ENCODE peak calls at places on chromosomes 1 and 21, in five cellular contexts. One of them, this sample, is unnamed.

GRCh38 chr1:112625696-112626095 is 6.1 kb downstream of the CAPZA1 start:
- DNase-seq in stimulated activated CD4-positive, alpha-beta T cell treated with anti-CD3 and anti-CD28 coated beads, Interleukin-15, amount 100 ng/mL, for 1 hour: no peak
- DNase-seq in progenitor cell of endocrine pancreas: no peak
- DNase-seq in LoVo: no peak
- DNase-seq in DMS153: no peak
- DNase-seq in this sample: no peak

GRCh38 chr1:156060937-156061636 is at the start of gene RAB25:
- DNase-seq in stimulated activated CD4-positive, alpha-beta T cell treated with anti-CD3 and anti-CD28 coated beads, Interleukin-15, amount 100 ng/mL, for 1 hour: no peak
- DNase-seq in progenitor cell of endocrine pancreas: peak; percentile 61
- DNase-seq in LoVo: peak; percentile 88
- DNase-seq in DMS153: peak; percentile 92
- DNase-seq in this sample: no peak

GRCh38 chr1:230270185-230270939 is 155.8 kb downstream of the PGBD5 start:
- DNase-seq in stimulated activated CD4-positive, alpha-beta T cell treated with anti-CD3 and anti-CD28 coated beads, Interleukin-15, amount 100 ng/mL, for 1 hour: no peak
- DNase-seq in progenitor cell of endocrine pancreas: no peak
- DNase-seq in LoVo: no peak
- DNase-seq in DMS153: peak; percentile 99
- DNase-seq in this sample: no peak

GRCh38 chr21:46562472-46562871 is 42.4 kb downstream of the S100B start:
- DNase-seq in stimulated activated CD4-positive, alpha-beta T cell treated with anti-CD3 and anti-CD28 coated beads, Interleukin-15, amount 100 ng/mL, for 1 hour: no peak
- DNase-seq in progenitor cell of endocrine pancreas: no peak
- DNase-seq in LoVo: no peak
- DNase-seq in DMS153: no peak
- DNase-seq in this sample: no peak

GRCh38 chr1:87058343-87058649 is 143.9 kb downstream of the HS2ST1 start:
- DNase-seq in stimulated activated CD4-positive, alpha-beta T cell treated with anti-CD3 and anti-CD28 coated beads, Interleukin-15, amount 100 ng/mL, for 1 hour: no peak
- DNase-seq in progenitor cell of endocrine pancreas: no peak
- DNase-seq in LoVo: no peak
- DNase-seq in DMS153: no peak
- DNase-seq in this sample: no peak

GRCh38 chr21:28821276-28822063 is 171.2 kb downstream of the LTN1 start:
- DNase-seq in stimulated activated CD4-positive, alpha-beta T cell treated with anti-CD3 and anti-CD28 coated beads, Interleukin-15, amount 100 ng/mL, for 1 hour: no peak
- DNase-seq in progenitor cell of endocrine pancreas: no peak
- DNase-seq in LoVo: no peak
- DNase-seq in DMS153: no peak
- DNase-seq in this sample: no peak

GRCh38 chr1:9612871-9613624 is 24.3 kb downstream of the TMEM201 start:
- DNase-seq in stimulated activated CD4-positive, alpha-beta T cell treated with anti-CD3 and anti-CD28 coated beads, Interleukin-15, amount 100 ng/mL, for 1 hour: no peak
- DNase-seq in progenitor cell of endocrine pancreas: no peak
- DNase-seq in LoVo: no peak
- DNase-seq in DMS153: no peak
- DNase-seq in this sample: no peak

GRCh38 chr1:225863167-225863566 is 19.0 kb downstream of the TMEM63A start:
- DNase-seq in stimulated activated CD4-positive, alpha-beta T cell treated with anti-CD3 and anti-CD28 coated beads, Interleukin-15, amount 100 ng/mL, for 1 hour: no peak
- DNase-seq in progenitor cell of endocrine pancreas: no peak
- DNase-seq in LoVo: no peak
- DNase-seq in DMS153: no peak
- DNase-seq in this sample: no peak

GRCh38 chr1:74145086-74145485 is 52.9 kb downstream of the LRRIQ3 start:
- DNase-seq in stimulated activated CD4-positive, alpha-beta T cell treated with anti-CD3 and anti-CD28 coated beads, Interleukin-15, amount 100 ng/mL, for 1 hour: no peak
- DNase-seq in progenitor cell of endocrine pancreas: no peak
- DNase-seq in LoVo: no peak
- DNase-seq in DMS153: no peak
- DNase-seq in this sample: no peak

GRCh38 chr1:169392406-169392805 is 24.4 kb downstream of the BLZF1 start:
- DNase-seq in stimulated activated CD4-positive, alpha-beta T cell treated with anti-CD3 and anti-CD28 coated beads, Interleukin-15, amount 100 ng/mL, for 1 hour: no peak
- DNase-seq in progenitor cell of endocrine pancreas: no peak
- DNase-seq in LoVo: no peak
- DNase-seq in DMS153: no peak
- DNase-seq in this sample: no peak

GRCh38 chr1:69824932-69825331 is 257.2 kb downstream of the LRRC7 start:
- DNase-seq in stimulated activated CD4-positive, alpha-beta T cell treated with anti-CD3 and anti-CD28 coated beads, Interleukin-15, amount 100 ng/mL, for 1 hour: no peak
- DNase-seq in progenitor cell of endocrine pancreas: no peak
- DNase-seq in LoVo: no peak
- DNase-seq in DMS153: no peak
- DNase-seq in this sample: no peak

GRCh38 chr1:5993553-5994510 is 1.6 kb upstream of the NPHP4 start:
- DNase-seq in stimulated activated CD4-positive, alpha-beta T cell treated with anti-CD3 and anti-CD28 coated beads, Interleukin-15, amount 100 ng/mL, for 1 hour: no peak
- DNase-seq in progenitor cell of endocrine pancreas: no peak
- DNase-seq in LoVo: no peak
- DNase-seq in DMS153: no peak
- DNase-seq in this sample: no peak